ENCODE peak calls at places on chromosomes 3 and 15, in seven cellular contexts. O, Y, A, S, N, P and J are unnamed samples. For H3K9me3, the result is how much of the 10 kb centered on the place peaks cover.

GRCh38 chr3:125300416-125300815 is 74.7 kb downstream of the ZNF148 start:
- DNase-seq in O (no peak), Y (no peak), A (no peak), S (no peak), N (no peak), P (no peak), J (no peak)

GRCh38 chr15:38678291-38678690 is 113.7 kb upstream of the RASGRP1 start:
- DNase-seq in O (no peak), Y (no peak), A (no peak), S (no peak), N (no peak), P (no peak), J (no peak)

GRCh38 chr15:90957105-90957790 is 2.6 kb downstream of the RCCD1 start:
- DNase-seq in O (no peak), Y (no peak), A (no peak), S (no peak), N (no peak), P (no peak), J (no peak)

GRCh38 chr3:57382933-57383332 is 90.4 kb upstream of the ASB14 start:
- DNase-seq in O (no peak), Y (no peak), A (no peak), S (no peak), N (no peak), P (no peak), J (no peak)

GRCh38 chr3:120024103-120024502 is 70.1 kb downstream of the GSK3B start:
- DNase-seq in O (no peak), Y (no peak), A (no peak), S (no peak), N (no peak), P (no peak), J (no peak)

GRCh38 chr15:54410481-54410880 is 432.2 kb downstream of the UNC13C start:
- DNase-seq in O (no peak), Y (no peak), A (no peak), S (no peak), N (no peak), P (no peak), J (no peak)

GRCh38 chr3:133769536-133769935 is 23.3 kb downstream of the TF start:
- DNase-seq in O (no peak), Y (no peak), A (no peak), S (no peak), N (no peak), P (no peak), J (no peak)

GRCh38 chr15:90489944-90490343 is 39.8 kb upstream of the CRTC3 start:
- DNase-seq in O (no peak), Y (peak), A (no peak), S (no peak), N (no peak), P (no peak), J (no peak)

GRCh38 chr3:31448035-31448881 is 84.5 kb upstream of the STT3B start:
- DNase-seq in O (no peak), Y (peak), A (no peak), S (no peak), N (no peak), P (no peak), J (no peak)

GRCh38 chr3:44870375-44871061 is 3.9 kb upstream of the TGM4 start:
- DNase-seq in O (no peak), Y (peak), A (no peak), S (no peak), N (no peak), P (no peak), J (no peak)

GRCh38 chr15:83837946-83838571 is 184.1 kb downstream of the ADAMTSL3 start:
- DNase-seq in O (peak), Y (peak), A (no peak), S (peak), N (no peak), P (no peak), J (no peak)

GRCh38 chr3:54533856-54534255 is 394.0 kb downstream of the LRTM1 start:
- DNase-seq in O (no peak), Y (peak), A (peak), S (no peak), N (no peak), P (no peak), J (no peak)

GRCh38 chr3:132659000-132659369 is 624 bp downstream of the ACAD11 start:
- DNase-seq in O (no peak), Y (no peak), A (no peak), S (peak), N (no peak), P (peak), J (no peak)

GRCh38 chr3:26627080-26627479 is 4.5 kb downstream of the LRRC3B start:
- DNase-seq in O (no peak), Y (no peak), A (no peak), S (no peak), N (no peak), P (no peak), J (no peak)

GRCh38 chr3:101303836-101304235 is 16.5 kb downstream of the IMPG2 start:
- DNase-seq in O (no peak), Y (no peak), A (no peak), S (no peak), N (no peak), P (no peak), J (no peak)

GRCh38 chr3:187430576-187430975 is 62.4 kb downstream of the RTP4 start:
- DNase-seq in O (no peak), Y (no peak), A (no peak), S (no peak), N (no peak), P (no peak), J (no peak)

GRCh38 chr3:25481402-25481801 is 53.3 kb downstream of the RARB start:
- DNase-seq in O (no peak), Y (no peak), A (no peak), S (no peak), N (no peak), P (no peak), J (no peak)

GRCh38 chr3:25485673-25486072 is 57.6 kb downstream of the RARB start:
- DNase-seq in O (no peak), Y (no peak), A (no peak), S (no peak), N (no peak), P (no peak), J (no peak)

GRCh38 chr3:25480811-25481210 is 52.7 kb downstream of the RARB start:
- DNase-seq in O (no peak), Y (no peak), A (no peak), S (no peak), N (no peak), P (no peak), J (no peak)

GRCh38 chr3:25486932-25487331 is 58.9 kb downstream of the RARB start:
- DNase-seq in O (no peak), Y (no peak), A (no peak), S (no peak), N (no peak), P (no peak), J (no peak)

GRCh38 chr3:25483456-25483855 is 55.4 kb downstream of the RARB start:
- DNase-seq in O (no peak), Y (no peak), A (no peak), S (no peak), N (no peak), P (no peak), J (no peak)
- TF ChIP-seq CTCF in O (no peak), Y (no peak), A (no peak), S (no peak), N (no peak), P (no peak), J (no peak)

DNA sequence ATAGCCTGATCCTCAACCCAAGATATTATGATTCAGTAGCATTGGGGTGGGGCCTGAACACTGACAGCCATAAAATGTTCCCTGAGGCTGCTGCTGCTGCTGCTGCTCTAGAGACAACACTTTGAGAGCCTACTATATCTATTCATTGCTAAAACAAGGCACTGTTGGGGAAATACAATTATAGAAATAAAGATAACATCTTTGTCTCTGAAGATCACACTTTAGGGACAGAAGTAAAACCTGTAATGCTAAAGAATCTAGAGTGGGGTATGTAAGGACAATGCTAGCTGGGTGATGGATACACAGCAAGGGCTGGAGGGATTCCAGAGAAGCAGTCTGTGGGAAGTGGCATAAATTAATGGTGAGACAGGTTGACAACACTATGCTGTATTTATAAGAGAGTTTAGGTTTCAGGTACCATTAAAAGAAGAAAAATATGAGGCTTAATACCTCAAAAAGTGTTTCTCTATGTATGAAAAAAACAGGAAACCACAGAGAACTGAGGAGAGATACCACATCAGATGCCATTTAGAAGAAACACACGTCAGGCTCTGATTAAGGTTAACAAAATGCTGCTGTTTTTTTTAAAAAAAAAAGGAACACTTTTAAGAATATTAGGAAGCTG is 115.9 kb downstream of the CBLB start:
- DNase-seq in O (no peak), Y (no peak), A (no peak), S (no peak), N (no peak), P (no peak), J (no peak)
- TF ChIP-seq POLR2A in O (no peak), Y (no peak), A (no peak), S (no peak), N (no peak), P (no peak), J (no peak)

DNA sequence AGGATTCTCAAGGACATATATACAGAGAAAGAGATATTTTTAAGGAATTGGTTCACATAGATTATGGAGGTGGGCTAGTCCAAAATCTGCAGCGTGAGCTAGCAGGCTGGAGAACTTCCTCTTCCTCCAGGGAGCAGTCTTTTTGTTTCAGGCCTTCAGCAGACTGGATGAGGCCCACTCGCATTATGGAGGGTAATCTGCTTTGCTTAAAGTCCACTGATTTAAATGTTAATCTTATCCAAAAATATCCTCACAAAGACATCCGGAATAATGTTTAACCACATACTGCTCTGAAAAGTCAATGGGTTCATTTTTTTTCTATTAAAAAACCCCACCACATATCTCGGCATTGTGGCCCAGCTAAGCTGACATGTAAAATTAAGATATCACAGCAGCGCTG is 22.2 kb upstream of the NRROS start:
- DNase-seq in O (no peak), Y (no peak), A (no peak), S (no peak), N (no peak), P (no peak), J (no peak)
- H3K9me3 ChIP-seq in O (under half), Y (under half), A (under half), S (under half), N (under half), P (under half), J (under half)

GRCh38 chr3:94522488-94522887 is 459.6 kb downstream of the NSUN3 start:
- DNase-seq in O (no peak), Y (peak), A (no peak), S (no peak), N (no peak), P (no peak), J (no peak)

GRCh38 chr3:94520364-94520763 is 457.5 kb downstream of the NSUN3 start:
- DNase-seq in O (no peak), Y (no peak), A (no peak), S (no peak), N (no peak), P (no peak), J (no peak)

GRCh38 chr3:94524102-94524922 is 461.5 kb downstream of the NSUN3 start:
- DNase-seq in O (no peak), Y (peak), A (no peak), S (no peak), N (no peak), P (no peak), J (no peak)

GRCh38 chr3:94529821-94530220 is 467.0 kb downstream of the NSUN3 start:
- DNase-seq in O (no peak), Y (no peak), A (no peak), S (no peak), N (no peak), P (no peak), J (no peak)

DNA sequence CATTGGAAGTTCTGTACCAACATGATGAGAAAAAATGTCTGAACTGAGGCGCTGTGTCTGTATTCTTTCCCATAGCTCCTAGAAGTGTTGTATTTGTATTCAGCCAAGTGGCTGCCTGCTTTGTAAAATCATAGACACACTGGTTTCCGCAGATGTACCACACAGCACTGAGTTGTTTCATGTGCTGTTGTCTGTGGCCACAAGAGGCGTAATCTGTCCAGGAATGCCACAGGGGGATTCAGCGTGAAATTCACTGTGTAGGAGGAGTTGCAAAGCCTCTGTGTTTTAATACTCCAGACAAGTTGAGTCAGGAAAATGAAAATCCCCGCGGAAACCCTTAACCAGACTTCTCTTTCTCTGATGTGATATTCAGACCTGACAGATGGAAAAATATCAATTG is 462.2 kb downstream of the NSUN3 start:
- DNase-seq in O (no peak), Y (peak), A (no peak), S (peak), N (no peak), P (peak), J (peak)
- TF ChIP-seq CTCF in O (no peak), Y (peak), A (no peak), S (peak), N (peak), P (peak), J (no peak)

GRCh38 chr3:42926310-42926709 is 20.4 kb downstream of the ZNF662 start:
- DNase-seq in O (no peak), Y (no peak), A (no peak), S (no peak), N (no peak), P (no peak), J (no peak)

GRCh38 chr3:42923606-42924005 is 17.7 kb downstream of the ZNF662 start:
- DNase-seq in O (no peak), Y (no peak), A (no peak), S (no peak), N (no peak), P (no peak), J (no peak)
- TF ChIP-seq POLR2A in O (no peak), Y (no peak), A (no peak), S (no peak), N (no peak), P (no peak), J (no peak)